ENCODE peak calls at places on chromosomes 11 and 22, in six cellular contexts. Y is ELR; N is stimulated activated CD4-positive, alpha-beta T cell treated with anti-CD3 and anti-CD28 coated beads, Interleukin-12 subunit alpha, Interleukin-12 subunit beta, amount 100 ng/mL, for 4 hours; E is DMS79; P is activated T-cell treated with anti-CD3 and anti-CD28 coated beads for 4 hours; G is vagina. J is an unnamed sample.
A peak's percentile ranks its signal among the peaks of the same experiment; 100 is the strongest.

GRCh38 chr22:43526951-43527350 is 115.1 kb downstream of the MPPED1 start:
- DNase-seq in Y (no peak), N (no peak), E (no peak), P (no peak), G (no peak), J (no peak)

GRCh38 chr22:19981961-19982920 is 34.4 kb downstream of the ARVCF start:
- DNase-seq in Y (no peak), N (no peak), E (no peak), P (no peak), G (no peak), J (no peak)

GRCh38 chr22:30718491-30718890 is 23.8 kb downstream of the OSBP2 start:
- DNase-seq in Y (no peak), N (no peak), E (no peak), P (no peak), G (no peak), J (no peak)

GRCh38 chr11:76768091-76769047 is 14.8 kb upstream of the TSKU start:
- DNase-seq in Y (no peak), N (no peak), E (peak; percentile 63), P (no peak), G (no peak), J (no peak)

GRCh38 chr11:110000045-110000502 is 93.1 kb upstream of the ZC3H12C start:
- DNase-seq in Y (peak; percentile 92), N (no peak), E (peak; percentile 96), P (no peak), G (no peak), J (no peak)

GRCh38 chr11:117039897-117040296 is 58.3 kb downstream of the SIK3 start:
- DNase-seq in Y (peak; percentile 42), N (no peak), E (no peak), P (no peak), G (no peak), J (no peak)

GRCh38 chr11:8934735-8935478 is 2.2 kb upstream of the C11orf16 start:
- DNase-seq in Y (peak; percentile 89), N (no peak), E (no peak), P (no peak), G (no peak), J (no peak)

GRCh38 chr11:70155386-70155785 is 47.7 kb upstream of the FADD start:
- DNase-seq in Y (no peak), N (no peak), E (no peak), P (no peak), G (no peak), J (no peak)

J was measured in CD8-positive, alpha-beta memory T cell.